ENCODE peak calls at places on chromosomes 2 and 18, in four cellular contexts. R, H, C and Z are unnamed samples.

GRCh38 chr2:79114797-79115494 is 5.3 kb upstream of the REG1A start:
- DNase-seq in R (no peak), H (no peak), C (no peak), Z (no peak)

GRCh38 chr2:131756141-131756907 is 228.6 kb downstream of the CCDC74A start:
- DNase-seq in H (no peak), C (no peak), R (no peak), Z (no peak)

GRCh38 chr18:59837586-59837985 is 62.2 kb upstream of the PMAIP1 start:
- DNase-seq in H (peak; percentile 36), R (peak; percentile 47), C (peak; percentile 64), Z (peak; percentile 57)

GRCh38 chr2:168278424-168278888 is 31.1 kb upstream of the STK39 start:
- DNase-seq in H (no peak), C (no peak), R (no peak), Z (no peak)

GRCh38 chr2:134491796-134492441 is 226.9 kb downstream of the TMEM163 start:
- DNase-seq in R (no peak), C (peak; percentile 65), H (no peak), Z (no peak)

GRCh38 chr2:71348302-71348701 is 16.7 kb downstream of the ZNF638 start:
- DNase-seq in R (no peak), H (no peak), C (no peak), Z (no peak)

GRCh38 chr2:37454851-37455762 is 110.7 kb downstream of the QPCT start:
- DNase-seq in H (no peak), R (no peak), C (no peak), Z (no peak)

GRCh38 chr2:182647499-182647787 is 68.6 kb upstream of the DNAJC10 start:
- DNase-seq in R (no peak), H (no peak), C (no peak), Z (no peak)

GRCh38 chr2:239291505-239292350 is 109.1 kb downstream of the HDAC4 start:
- DNase-seq in C (no peak), R (no peak), H (peak; percentile 78), Z (peak; percentile 86)

GRCh38 chr2:14540003-14540402 is 92.5 kb upstream of the LRATD1 start:
- DNase-seq in C (no peak), H (no peak), R (no peak), Z (no peak)

GRCh38 chr2:101175991-101176390 is 24.8 kb upstream of the TBC1D8 start:
- DNase-seq in R (no peak), H (no peak), C (no peak), Z (no peak)

DNA sequence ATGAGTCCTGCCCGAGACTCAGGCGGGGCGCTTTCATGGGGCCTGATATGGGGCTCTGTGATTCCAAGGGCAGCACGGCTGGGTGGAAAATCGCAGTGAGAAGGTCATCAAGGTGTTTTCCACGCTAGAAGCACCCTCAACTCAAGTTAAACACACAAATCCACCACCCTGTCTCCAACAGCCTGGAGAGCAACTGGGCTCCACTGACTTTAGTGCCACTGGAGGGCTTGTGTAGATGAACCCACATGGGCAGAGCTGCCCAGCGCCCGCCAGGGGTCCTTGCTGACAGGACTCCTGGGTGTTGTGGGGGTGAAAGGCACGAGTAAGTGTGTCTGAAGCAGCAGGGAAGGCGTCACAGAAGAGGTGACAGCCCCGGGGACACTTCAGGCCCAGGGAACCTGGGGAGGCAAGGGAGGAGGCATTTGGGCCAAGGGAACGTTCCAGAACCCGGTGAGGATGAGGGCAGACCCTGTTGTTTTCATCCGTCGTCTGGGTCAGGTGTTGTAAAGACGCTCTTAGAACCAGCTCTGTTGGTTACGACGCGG is 51.8 kb upstream of the CTDP1 start:
- DNase-seq in H (no peak), C (no peak), R (no peak), Z (no peak)
- TF ChIP-seq TEAD4 in H (no peak), C (no peak), R (no peak), Z (no peak)

DNA sequence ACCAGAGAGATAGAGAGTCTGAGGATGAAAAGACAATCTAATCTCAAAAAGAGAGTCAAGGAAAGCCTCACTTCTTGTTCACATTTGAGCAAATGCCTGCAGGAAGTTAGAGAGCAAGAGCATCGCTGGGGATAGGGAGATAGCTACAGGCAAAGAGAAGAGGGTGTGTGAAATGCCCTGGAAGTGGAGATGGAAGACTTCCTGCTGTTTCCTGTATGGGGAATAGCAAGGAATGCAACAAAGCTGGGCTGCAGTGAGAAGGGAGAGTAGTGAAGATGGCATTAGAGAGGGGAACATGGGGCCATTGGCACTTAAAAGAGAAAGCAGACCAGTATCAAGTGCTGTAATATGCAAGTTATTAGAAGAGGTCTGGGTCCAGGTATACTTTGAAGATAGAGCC is 488.6 kb downstream of the METTL4 start:
- DNase-seq in C (no peak), H (no peak), R (no peak), Z (no peak)
- TF ChIP-seq CTCF in C (no peak), H (no peak), R (no peak), Z (no peak)

GRCh38 chr2:117771969-117772630 is 42.4 kb upstream of the DDX18 start:
- DNase-seq in R (no peak), C (peak; percentile 46), H (no peak), Z (no peak)
- TF ChIP-seq TEAD4 in R (no peak), C (no peak), H (no peak), Z (no peak)

DNA sequence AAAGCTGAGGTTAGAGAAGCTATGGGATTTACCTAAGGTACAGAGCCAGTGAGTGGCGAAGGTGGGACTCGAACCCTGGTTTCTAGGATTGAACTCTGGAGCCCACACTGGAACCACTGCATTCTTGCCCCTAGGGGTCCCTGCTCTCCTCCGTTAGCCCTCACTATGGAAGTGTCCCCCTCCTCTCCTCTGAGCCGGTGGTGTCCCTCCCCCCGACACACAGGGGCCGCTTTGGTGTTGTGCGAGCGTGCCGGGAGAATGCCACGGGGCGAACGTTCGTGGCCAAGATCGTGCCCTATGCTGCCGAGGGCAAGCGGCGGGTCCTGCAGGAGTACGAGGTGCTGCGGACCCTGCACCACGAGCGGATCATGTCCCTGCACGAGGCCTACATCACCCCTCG is 8.5 kb upstream of the GMPPA start:
- DNase-seq in R (no peak), C (no peak), H (no peak), Z (peak; percentile 62)
- TF ChIP-seq CTCF in R (peak; percentile 24), C (no peak), H (no peak), Z (peak; percentile 25)

GRCh38 chr2:103986001-103986400 is 867.9 kb upstream of the POU3F3 start:
- DNase-seq in H (no peak), C (no peak), R (no peak), Z (no peak)

GRCh38 chr2:103991591-103991990 is 862.3 kb upstream of the POU3F3 start:
- DNase-seq in R (no peak), C (peak; percentile 4), H (no peak), Z (no peak)
- TF ChIP-seq TEAD4 in R (no peak), C (no peak), H (no peak), Z (no peak)